ENCODE peak calls at places on chromosomes 13 and 19, in four cellular contexts. One of them, this sample, is unnamed.

GRCh38 chr19:3775374-3775711 is 3.3 kb upstream of the RAX2 start:
- DNase-seq in CD8-positive, alpha-beta memory T cell: no peak
- DNase-seq in right lobe of liver: no peak
- DNase-seq in esophagus squamous epithelium: no peak
- DNase-seq in this sample: no peak

GRCh38 chr19:1066748-1067340 is at the start of gene ARHGAP45:
- DNase-seq in CD8-positive, alpha-beta memory T cell: peak
- DNase-seq in right lobe of liver: peak
- DNase-seq in esophagus squamous epithelium: no peak
- DNase-seq in this sample: peak

GRCh38 chr19:17326595-17326966 is 8.1 kb downstream of the ANO8 start:
- DNase-seq in CD8-positive, alpha-beta memory T cell: no peak
- DNase-seq in right lobe of liver: no peak
- DNase-seq in esophagus squamous epithelium: no peak
- DNase-seq in this sample: no peak

GRCh38 chr13:114071441-114071840 is 61.0 kb downstream of the RASA3 start:
- DNase-seq in CD8-positive, alpha-beta memory T cell: peak
- DNase-seq in right lobe of liver: no peak
- DNase-seq in esophagus squamous epithelium: no peak
- DNase-seq in this sample: no peak

GRCh38 chr13:71831716-71832115 is 35.3 kb downstream of the DACH1 start:
- DNase-seq in CD8-positive, alpha-beta memory T cell: no peak
- DNase-seq in right lobe of liver: no peak
- DNase-seq in esophagus squamous epithelium: no peak
- DNase-seq in this sample: no peak

GRCh38 chr19:5141278-5141925 is 172.5 kb downstream of the KDM4B start:
- DNase-seq in CD8-positive, alpha-beta memory T cell: no peak
- DNase-seq in right lobe of liver: peak
- DNase-seq in esophagus squamous epithelium: no peak
- DNase-seq in this sample: no peak

GRCh38 chr13:29760561-29760960 is 89.9 kb downstream of the UBL3 start:
- DNase-seq in CD8-positive, alpha-beta memory T cell: no peak
- DNase-seq in right lobe of liver: no peak
- DNase-seq in esophagus squamous epithelium: no peak
- DNase-seq in this sample: no peak

GRCh38 chr19:1449467-1450442 is at the start of gene APC2:
- DNase-seq in CD8-positive, alpha-beta memory T cell: no peak
- DNase-seq in right lobe of liver: no peak
- DNase-seq in esophagus squamous epithelium: no peak
- DNase-seq in this sample: no peak

GRCh38 chr13:23715762-23716235 is 145.6 kb downstream of the TNFRSF19 start:
- DNase-seq in CD8-positive, alpha-beta memory T cell: no peak
- DNase-seq in right lobe of liver: no peak
- DNase-seq in esophagus squamous epithelium: no peak
- DNase-seq in this sample: no peak

GRCh38 chr13:76754414-76754813 is 131.8 kb downstream of the KCTD12 start:
- DNase-seq in CD8-positive, alpha-beta memory T cell: no peak
- DNase-seq in right lobe of liver: no peak
- DNase-seq in esophagus squamous epithelium: no peak
- DNase-seq in this sample: no peak

GRCh38 chr19:10189631-10190425 is 4.9 kb downstream of the DNMT1 start:
- DNase-seq in CD8-positive, alpha-beta memory T cell: no peak
- DNase-seq in right lobe of liver: no peak
- DNase-seq in esophagus squamous epithelium: no peak
- DNase-seq in this sample: no peak

GRCh38 chr19:32201211-32201610 is 144.2 kb upstream of the ZNF507 start:
- DNase-seq in CD8-positive, alpha-beta memory T cell: no peak
- DNase-seq in right lobe of liver: no peak
- DNase-seq in esophagus squamous epithelium: no peak
- DNase-seq in this sample: no peak

GRCh38 chr13:31048521-31048920 is 113.2 kb downstream of the HSPH1 start:
- DNase-seq in CD8-positive, alpha-beta memory T cell: no peak
- DNase-seq in right lobe of liver: no peak
- DNase-seq in esophagus squamous epithelium: no peak
- DNase-seq in this sample: no peak

GRCh38 chr13:32883501-32883900 is 132.7 kb upstream of the KL start:
- DNase-seq in CD8-positive, alpha-beta memory T cell: no peak
- DNase-seq in right lobe of liver: no peak
- DNase-seq in esophagus squamous epithelium: no peak
- DNase-seq in this sample: no peak

GRCh38 chr13:97975280-97975850 is 21.9 kb downstream of the IPO5 start:
- DNase-seq in CD8-positive, alpha-beta memory T cell: no peak
- DNase-seq in right lobe of liver: no peak
- DNase-seq in esophagus squamous epithelium: no peak
- DNase-seq in this sample: no peak

GRCh38 chr19:52935434-52935833 is 12.2 kb upstream of the ZNF888 start:
- DNase-seq in CD8-positive, alpha-beta memory T cell: no peak
- DNase-seq in right lobe of liver: no peak
- DNase-seq in esophagus squamous epithelium: no peak
- DNase-seq in this sample: no peak

GRCh38 chr13:25860265-25860664 is 191.6 kb downstream of the SHISA2 start:
- DNase-seq in CD8-positive, alpha-beta memory T cell: no peak
- DNase-seq in right lobe of liver: no peak
- DNase-seq in esophagus squamous epithelium: no peak
- DNase-seq in this sample: no peak

GRCh38 chr13:33676045-33676699 is 141.8 kb upstream of the RFC3 start:
- DNase-seq in CD8-positive, alpha-beta memory T cell: no peak
- DNase-seq in right lobe of liver: peak
- DNase-seq in esophagus squamous epithelium: no peak
- DNase-seq in this sample: no peak

GRCh38 chr13:111916201-111916600 is 150.7 kb upstream of the SOX1 start:
- DNase-seq in CD8-positive, alpha-beta memory T cell: no peak
- DNase-seq in right lobe of liver: no peak
- DNase-seq in esophagus squamous epithelium: no peak
- DNase-seq in this sample: no peak

GRCh38 chr19:53874384-53874995 is 6.8 kb downstream of the MYADM start:
- DNase-seq in CD8-positive, alpha-beta memory T cell: no peak
- DNase-seq in right lobe of liver: no peak
- DNase-seq in esophagus squamous epithelium: no peak
- DNase-seq in this sample: no peak

GRCh38 chr13:60162096-60162495 is 1.6 kb downstream of the DIAPH3 start:
- DNase-seq in CD8-positive, alpha-beta memory T cell: no peak
- DNase-seq in right lobe of liver: no peak
- DNase-seq in esophagus squamous epithelium: no peak
- DNase-seq in this sample: no peak

GRCh38 chr19:1295169-1296012 is 9.7 kb downstream of the EFNA2 start:
- DNase-seq in CD8-positive, alpha-beta memory T cell: peak
- DNase-seq in right lobe of liver: no peak
- DNase-seq in esophagus squamous epithelium: no peak
- DNase-seq in this sample: peak

GRCh38 chr13:50576156-50576555 is 267.3 kb downstream of the DLEU7 start:
- DNase-seq in CD8-positive, alpha-beta memory T cell: no peak
- DNase-seq in right lobe of liver: peak
- DNase-seq in esophagus squamous epithelium: no peak
- DNase-seq in this sample: no peak

GRCh38 chr13:75566658-75567057 is 17.1 kb downstream of the UCHL3 start:
- DNase-seq in CD8-positive, alpha-beta memory T cell: no peak
- DNase-seq in right lobe of liver: no peak
- DNase-seq in esophagus squamous epithelium: no peak
- DNase-seq in this sample: no peak

GRCh38 chr19:43444531-43445340 is 20.7 kb downstream of the LYPD3 start:
- DNase-seq in CD8-positive, alpha-beta memory T cell: no peak
- DNase-seq in right lobe of liver: no peak
- DNase-seq in esophagus squamous epithelium: no peak
- DNase-seq in this sample: no peak

GRCh38 chr13:42894765-42895181 is 97.3 kb downstream of the EPSTI1 start:
- DNase-seq in CD8-positive, alpha-beta memory T cell: no peak
- DNase-seq in right lobe of liver: no peak
- DNase-seq in esophagus squamous epithelium: no peak
- DNase-seq in this sample: no peak

GRCh38 chr13:112977525-112977924 is 8.5 kb downstream of the MCF2L start:
- DNase-seq in CD8-positive, alpha-beta memory T cell: no peak
- DNase-seq in right lobe of liver: no peak
- DNase-seq in esophagus squamous epithelium: no peak
- DNase-seq in this sample: no peak
- H3K27ac ChIP-seq in CD8-positive, alpha-beta memory T cell: no peak
- H3K27ac ChIP-seq in right lobe of liver: no peak
- H3K27ac ChIP-seq in esophagus squamous epithelium: peak
- H3K27ac ChIP-seq in this sample: no peak

GRCh38 chr13:110302986-110303385 is 4.0 kb downstream of the COL4A1 start:
- DNase-seq in CD8-positive, alpha-beta memory T cell: no peak
- DNase-seq in right lobe of liver: no peak
- DNase-seq in esophagus squamous epithelium: no peak
- DNase-seq in this sample: no peak

GRCh38 chr13:110300090-110300815 is 6.7 kb downstream of the COL4A1 start:
- DNase-seq in CD8-positive, alpha-beta memory T cell: no peak
- DNase-seq in right lobe of liver: no peak
- DNase-seq in esophagus squamous epithelium: no peak
- DNase-seq in this sample: no peak

GRCh38 chr13:110301083-110301482 is 5.9 kb downstream of the COL4A1 start:
- DNase-seq in CD8-positive, alpha-beta memory T cell: no peak
- DNase-seq in right lobe of liver: no peak
- DNase-seq in esophagus squamous epithelium: no peak
- DNase-seq in this sample: no peak

GRCh38 chr13:110302154-110302553 is 4.8 kb downstream of the COL4A1 start:
- DNase-seq in CD8-positive, alpha-beta memory T cell: no peak
- DNase-seq in right lobe of liver: no peak
- DNase-seq in esophagus squamous epithelium: no peak
- DNase-seq in this sample: no peak

GRCh38 chr13:110301606-110302131 is 5.3 kb downstream of the COL4A1 start:
- DNase-seq in CD8-positive, alpha-beta memory T cell: no peak
- DNase-seq in right lobe of liver: no peak
- DNase-seq in esophagus squamous epithelium: no peak
- DNase-seq in this sample: no peak
- H3K27ac ChIP-seq in CD8-positive, alpha-beta memory T cell: no peak
- H3K27ac ChIP-seq in right lobe of liver: no peak
- H3K27ac ChIP-seq in esophagus squamous epithelium: peak
- H3K27ac ChIP-seq in this sample: no peak

DNA sequence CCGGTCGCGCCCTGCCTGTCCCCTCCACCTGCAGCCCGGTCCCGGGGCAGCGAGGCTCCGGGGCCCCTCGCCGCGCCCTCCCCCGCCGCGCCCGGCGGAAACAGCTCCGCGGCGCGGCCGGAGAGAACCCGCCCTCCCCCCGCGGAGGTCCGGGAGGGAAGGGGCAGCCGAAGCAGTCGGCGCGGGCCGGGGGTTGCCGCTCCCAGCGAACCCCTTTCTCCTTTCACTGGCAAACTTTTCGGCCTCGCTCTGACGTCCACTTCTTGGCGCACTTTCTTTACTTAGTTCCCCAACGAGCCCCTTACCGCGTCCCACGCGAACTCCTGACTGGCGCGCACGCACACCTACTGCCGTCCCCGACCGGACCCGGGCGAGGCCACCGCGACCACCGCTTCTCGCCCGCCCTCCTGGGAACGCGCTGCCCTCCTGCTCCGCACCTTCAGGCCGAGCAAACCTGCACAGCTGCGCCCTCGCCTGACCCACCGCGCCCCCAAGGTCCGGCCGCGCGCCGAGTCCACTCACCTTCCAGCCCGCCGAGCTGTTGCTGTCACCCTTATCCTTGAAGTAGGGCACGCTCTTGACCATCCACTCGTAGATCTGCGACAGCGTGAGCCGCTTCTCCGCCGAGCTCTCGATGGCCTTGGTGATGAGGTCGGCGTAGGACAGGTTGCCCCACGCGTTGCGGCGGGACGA is 1.2 kb downstream of the FOXO1 start:
- DNase-seq in CD8-positive, alpha-beta memory T cell: peak
- DNase-seq in right lobe of liver: peak
- DNase-seq in esophagus squamous epithelium: no peak
- DNase-seq in this sample: peak
- H3K27ac ChIP-seq in CD8-positive, alpha-beta memory T cell: peak
- H3K27ac ChIP-seq in right lobe of liver: peak
- H3K27ac ChIP-seq in esophagus squamous epithelium: peak
- H3K27ac ChIP-seq in this sample: peak

GRCh38 chr13:110391273-110391672 is 84.2 kb downstream of the COL4A2 start:
- DNase-seq in CD8-positive, alpha-beta memory T cell: no peak
- DNase-seq in right lobe of liver: no peak
- DNase-seq in esophagus squamous epithelium: no peak
- DNase-seq in this sample: no peak
- H3K27ac ChIP-seq in CD8-positive, alpha-beta memory T cell: no peak
- H3K27ac ChIP-seq in right lobe of liver: no peak
- H3K27ac ChIP-seq in esophagus squamous epithelium: peak
- H3K27ac ChIP-seq in this sample: no peak

DNA sequence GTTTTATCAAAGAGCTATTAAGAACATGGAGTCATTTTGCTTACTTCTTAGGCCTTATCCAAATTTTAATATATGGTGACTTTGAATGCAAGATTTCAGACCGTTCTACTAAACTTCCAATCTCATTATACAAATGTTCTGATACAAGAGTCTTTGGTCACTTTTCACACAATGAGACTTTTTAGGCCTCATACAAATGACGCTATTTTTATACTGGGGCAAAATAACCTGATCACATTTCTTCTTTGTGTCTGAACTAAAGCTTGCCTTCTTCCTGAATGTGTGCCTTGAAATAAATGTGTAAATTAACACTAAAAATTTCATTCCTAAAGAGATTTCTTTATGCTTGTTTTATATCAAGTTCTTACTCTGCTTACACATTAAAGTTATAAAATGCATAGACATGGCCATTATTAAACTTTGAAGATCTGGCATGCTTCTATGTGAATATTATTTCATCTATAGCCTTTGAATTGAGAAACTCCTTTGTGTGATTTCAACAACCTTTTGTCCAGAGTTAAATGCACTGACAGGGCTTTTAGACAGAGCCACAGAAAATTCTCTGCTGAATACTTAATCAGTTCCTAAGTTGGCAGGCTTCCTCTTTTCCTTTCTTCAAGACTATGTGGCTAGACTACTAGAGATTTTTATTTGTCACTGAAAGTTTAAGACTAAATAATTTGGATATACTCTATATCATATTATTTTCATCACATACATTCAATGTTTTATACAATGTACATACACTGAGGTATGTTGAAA is 86.1 kb downstream of the EDNRB start:
- DNase-seq in CD8-positive, alpha-beta memory T cell: no peak
- DNase-seq in right lobe of liver: no peak
- DNase-seq in esophagus squamous epithelium: no peak
- DNase-seq in this sample: no peak
- H3K27ac ChIP-seq in CD8-positive, alpha-beta memory T cell: no peak
- H3K27ac ChIP-seq in right lobe of liver: no peak
- H3K27ac ChIP-seq in esophagus squamous epithelium: no peak
- H3K27ac ChIP-seq in this sample: no peak

DNA sequence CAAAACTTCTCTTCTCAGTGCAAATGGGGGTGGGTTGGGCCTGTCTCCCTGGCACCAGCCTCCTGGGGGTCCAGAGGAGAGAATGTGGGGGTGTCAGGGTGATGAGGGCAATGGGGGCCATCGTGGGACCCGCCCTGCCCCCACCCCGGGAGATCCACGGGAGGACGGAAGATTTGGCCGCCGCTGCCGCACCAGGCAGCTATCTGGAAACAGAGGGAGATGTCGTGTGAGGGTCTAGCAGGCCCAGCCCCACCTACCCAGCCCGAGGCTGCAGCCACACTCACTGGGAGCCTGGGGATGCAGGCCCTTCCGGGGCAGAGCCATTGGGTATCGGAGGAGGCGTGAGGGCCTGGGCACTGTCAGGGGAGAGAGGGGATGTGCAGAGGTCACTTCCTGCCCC is 1.8 kb upstream of the TMEM86B start:
- DNase-seq in CD8-positive, alpha-beta memory T cell: no peak
- DNase-seq in right lobe of liver: no peak
- DNase-seq in esophagus squamous epithelium: no peak
- DNase-seq in this sample: no peak
- H3K27ac ChIP-seq in CD8-positive, alpha-beta memory T cell: no peak
- H3K27ac ChIP-seq in right lobe of liver: no peak
- H3K27ac ChIP-seq in esophagus squamous epithelium: no peak
- H3K27ac ChIP-seq in this sample: no peak

GRCh38 chr13:44243198-44243852 is 130.3 kb upstream of the SERP2 start:
- DNase-seq in CD8-positive, alpha-beta memory T cell: no peak
- DNase-seq in right lobe of liver: no peak
- DNase-seq in esophagus squamous epithelium: no peak
- DNase-seq in this sample: peak
- H3K27ac ChIP-seq in CD8-positive, alpha-beta memory T cell: no peak
- H3K27ac ChIP-seq in right lobe of liver: no peak
- H3K27ac ChIP-seq in esophagus squamous epithelium: peak
- H3K27ac ChIP-seq in this sample: no peak

This sample was measured in CD4-positive, alpha-beta T cell.